ENCODE peak calls at places on chromosomes 3 and 15, in five cellular contexts. Z, G, L, K and H are unnamed samples.

GRCh38 chr3:118478706-118479276 is 555.9 kb downstream of the IGSF11 start:
- DNase-seq in Z (no peak), G (no peak), L (peak), K (no peak), H (no peak)

GRCh38 chr3:49173116-49173791 is 1.9 kb downstream of the KLHDC8B start:
- DNase-seq in Z (peak), G (peak), L (peak), K (peak), H (peak)

GRCh38 chr3:149618151-149619123 is 39.4 kb downstream of the WWTR1 start:
- DNase-seq in Z (no peak), G (no peak), L (no peak), K (no peak), H (peak)

GRCh38 chr15:76235186-76235826 is 76.0 kb downstream of the ETFA start:
- DNase-seq in Z (peak), G (no peak), L (no peak), K (no peak), H (no peak)

GRCh38 chr15:100588638-100589242 is 13.2 kb downstream of the LINS1 start:
- DNase-seq in Z (no peak), G (no peak), L (no peak), K (no peak), H (no peak)

GRCh38 chr15:43067717-43068461 is 37.9 kb downstream of the UBR1 start:
- DNase-seq in Z (no peak), G (no peak), L (no peak), K (no peak), H (no peak)

GRCh38 chr3:195045481-195045880 is 225.5 kb downstream of the XXYLT1 start:
- DNase-seq in Z (no peak), G (no peak), L (peak), K (peak), H (no peak)

GRCh38 chr15:74193905-74194304 is 8.7 kb downstream of the STRA6 start:
- DNase-seq in Z (no peak), G (no peak), L (no peak), K (no peak), H (no peak)

GRCh38 chr3:171711461-171711860 is 98.8 kb downstream of the PLD1 start:
- DNase-seq in Z (no peak), G (no peak), L (no peak), K (no peak), H (no peak)

GRCh38 chr3:55718475-55718874 is 231.4 kb upstream of the WNT5A start:
- DNase-seq in Z (peak), G (no peak), L (no peak), K (no peak), H (peak)

GRCh38 chr3:184110316-184110725 is 13.5 kb downstream of the HTR3E start:
- DNase-seq in Z (no peak), G (no peak), L (peak), K (no peak), H (no peak)

GRCh38 chr15:62270216-62270921 is 105.3 kb upstream of the C2CD4B start:
- DNase-seq in Z (no peak), G (no peak), L (no peak), K (no peak), H (no peak)

GRCh38 chr3:125437631-125438435 is 62.7 kb upstream of the ZNF148 start:
- DNase-seq in Z (peak), G (peak), L (peak), K (peak), H (peak)

GRCh38 chr3:9422712-9423424 is 25.5 kb downstream of the SETD5 start:
- DNase-seq in Z (peak), G (peak), L (peak), K (peak), H (peak)

GRCh38 chr3:13621381-13622221 is 72.7 kb downstream of the FBLN2 start:
- DNase-seq in Z (no peak), G (no peak), L (no peak), K (no peak), H (peak)

GRCh38 chr15:76366714-76367113 is 30.1 kb downstream of the ISL2 start:
- DNase-seq in Z (no peak), G (no peak), L (no peak), K (no peak), H (no peak)

GRCh38 chr3:10623578-10624275 is 118.3 kb upstream of the ATP2B2 start:
- DNase-seq in Z (no peak), G (no peak), L (no peak), K (no peak), H (no peak)

GRCh38 chr15:67091073-67091965 is 25.9 kb downstream of the SMAD3 start:
- DNase-seq in Z (peak), G (peak), L (no peak), K (peak), H (peak)

GRCh38 chr15:60243769-60244168 is 154.0 kb downstream of the ANXA2 start:
- DNase-seq in Z (no peak), G (no peak), L (no peak), K (no peak), H (no peak)

GRCh38 chr3:144424606-144425005 is 453.0 kb downstream of the DIPK2A start:
- DNase-seq in Z (no peak), G (no peak), L (no peak), K (no peak), H (no peak)

GRCh38 chr3:170815340-170815739 is 54.7 kb downstream of the RPL22L1 start:
- DNase-seq in Z (no peak), G (no peak), L (peak), K (no peak), H (no peak)

GRCh38 chr3:20484126-20484525 is 298.1 kb upstream of the SGO1 start:
- DNase-seq in Z (no peak), G (no peak), L (no peak), K (no peak), H (no peak)

GRCh38 chr15:67180514-67181191 is 73.8 kb downstream of the AAGAB start:
- DNase-seq in Z (peak), G (no peak), L (peak), K (no peak), H (no peak)

GRCh38 chr15:48889925-48890324 is 12.0 kb downstream of the EID1 start:
- DNase-seq in Z (no peak), G (no peak), L (no peak), K (no peak), H (no peak)

GRCh38 chr15:40471105-40471777 is 457 bp downstream of the CHST14 start:
- DNase-seq in Z (no peak), G (peak), L (peak), K (peak), H (no peak)

GRCh38 chr3:131903988-131904415 is 130.8 kb downstream of the CPNE4 start:
- DNase-seq in Z (no peak), G (peak), L (no peak), K (no peak), H (no peak)

GRCh38 chr3:181709537-181710279 is 2.0 kb upstream of the SOX2 start:
- DNase-seq in Z (peak), G (peak), L (peak), K (peak), H (peak)

GRCh38 chr15:60788514-60789091 is 309.7 kb upstream of the ICE2 start:
- DNase-seq in Z (no peak), G (no peak), L (no peak), K (peak), H (no peak)

GRCh38 chr15:89653578-89653977 is 1.7 kb downstream of the KIF7 start:
- DNase-seq in Z (no peak), G (no peak), L (no peak), K (no peak), H (no peak)

GRCh38 chr3:65562444-65562843 is 476.3 kb downstream of the MAGI1 start:
- DNase-seq in Z (no peak), G (no peak), L (no peak), K (no peak), H (no peak)

GRCh38 chr15:48557335-48557734 is 88.2 kb downstream of the FBN1 start:
- DNase-seq in Z (no peak), G (no peak), L (no peak), K (no peak), H (no peak)

GRCh38 chr3:71728632-71729342 is 3.6 kb upstream of the EIF4E3 start:
- DNase-seq in Z (peak), G (no peak), L (peak), K (no peak), H (no peak)

GRCh38 chr3:7241584-7242302 is 380.8 kb downstream of the GRM7 start:
- DNase-seq in Z (no peak), G (no peak), L (no peak), K (no peak), H (no peak)

GRCh38 chr3:197186887-197187588 is 111.4 kb downstream of the DLG1 start:
- DNase-seq in Z (peak), G (no peak), L (no peak), K (no peak), H (no peak)

GRCh38 chr3:143283432-143284128 is 164.0 kb downstream of the CHST2 start:
- DNase-seq in Z (no peak), G (no peak), L (no peak), K (no peak), H (no peak)

GRCh38 chr3:171458056-171458856 is 1.9 kb downstream of the TNIK start:
- DNase-seq in Z (no peak), G (no peak), L (peak), K (no peak), H (peak)

GRCh38 chr3:10975695-10976234 is 16.8 kb upstream of the SLC6A1 start:
- DNase-seq in Z (no peak), G (no peak), L (no peak), K (no peak), H (peak)

GRCh38 chr3:184953396-184953795 is 141.4 kb downstream of the VPS8 start:
- DNase-seq in Z (peak), G (no peak), L (no peak), K (no peak), H (no peak)

DNA sequence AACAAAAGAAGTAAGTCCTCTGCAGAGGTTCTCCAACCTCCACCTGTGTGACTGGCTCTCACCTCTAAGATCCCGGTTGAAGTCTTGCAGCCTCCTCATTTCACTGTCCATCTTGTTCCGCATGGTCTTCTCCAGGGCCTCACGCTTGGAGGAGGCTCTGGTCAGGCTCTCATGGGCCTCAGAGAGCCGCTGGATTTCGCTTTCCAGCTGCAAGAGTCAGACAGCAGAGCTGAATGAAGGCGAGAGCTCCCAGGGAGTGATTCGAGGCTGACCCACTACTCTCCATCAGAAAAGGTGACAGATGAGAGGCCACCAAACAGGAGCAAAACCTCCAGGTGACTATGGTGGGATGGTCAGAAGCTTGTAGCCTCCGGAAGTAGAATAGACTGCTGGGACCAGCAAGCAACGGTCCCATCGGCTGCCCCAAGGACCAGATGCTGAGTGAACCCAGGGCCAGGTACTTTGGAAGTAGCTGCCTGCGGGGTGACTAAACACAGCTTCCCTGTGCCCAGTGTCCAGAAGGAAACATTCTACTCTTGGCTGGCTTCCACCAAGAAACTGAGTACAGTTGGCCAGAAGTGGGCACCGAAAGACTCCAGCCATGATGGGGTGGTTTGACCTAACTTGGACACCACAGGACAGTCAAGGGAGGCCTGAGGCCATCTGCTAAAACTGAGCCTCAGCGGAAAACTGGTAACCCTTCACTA is 7.9 kb downstream of the AMOTL2 start:
- DNase-seq in Z (no peak), G (no peak), L (peak), K (no peak), H (no peak)
- H3K27ac ChIP-seq in Z (peak), G (peak), L (no peak), K (peak), H (no peak)

DNA sequence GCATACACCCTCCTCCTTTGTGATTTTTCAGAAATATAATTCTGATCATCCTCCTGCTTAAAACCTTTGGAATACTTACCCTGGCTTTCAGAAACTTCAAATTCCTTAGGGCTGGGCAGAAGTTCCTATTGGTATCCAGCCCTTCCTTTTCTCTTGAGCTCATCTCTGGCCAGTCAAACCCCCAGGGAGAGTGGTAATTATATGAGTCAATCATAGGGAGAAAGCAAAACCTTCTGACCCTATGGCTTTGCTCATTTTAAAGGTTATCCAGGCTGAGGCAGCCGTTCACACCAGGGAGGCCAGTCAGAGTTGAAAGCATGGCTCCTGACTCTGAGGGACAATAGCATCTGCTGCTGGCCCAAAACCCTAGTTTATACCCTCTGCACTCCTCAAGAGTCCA is 23.9 kb upstream of the CTNNB1 start:
- DNase-seq in Z (no peak), G (no peak), L (no peak), K (no peak), H (no peak)
- TF ChIP-seq CTCF in Z (no peak), G (no peak), L (no peak), K (no peak), H (no peak)

GRCh38 chr15:85600001-85600400 is 194.7 kb downstream of the KLHL25 start:
- DNase-seq in Z (no peak), G (no peak), L (no peak), K (no peak), H (no peak)
- H3K27ac ChIP-seq in Z (no peak), G (peak), L (no peak), K (peak), H (no peak)

GRCh38 chr3:60281970-60282369 is 969.3 kb downstream of the FHIT start:
- DNase-seq in Z (no peak), G (no peak), L (no peak), K (no peak), H (no peak)
- TF ChIP-seq CTCF in Z (no peak), G (no peak), L (no peak), K (no peak), H (no peak)

GRCh38 chr15:71444032-71444810 is 328.9 kb downstream of the THSD4 start:
- DNase-seq in Z (no peak), G (no peak), L (no peak), K (no peak), H (no peak)
- H3K27ac ChIP-seq in Z (peak), G (no peak), L (no peak), K (no peak), H (no peak)